ENCODE peak calls at places on chromosomes 12 and 14, in six cellular contexts. D is cardiac muscle cell, O is PC-3, S is HFFc6, J is AG10803, B is progenitor cell of endocrine pancreas. U is an unnamed sample.
A peak's percentile ranks its signal among the peaks of the same experiment; 100 is the strongest.

GRCh38 chr14:27528328-27528727 is 930.5 kb upstream of the NOVA1 start:
- DNase-seq in J (peak; percentile 3), D (peak; percentile 24), O (peak; percentile 57), S (no peak), B (no peak), U (peak; percentile 57)

GRCh38 chr14:68178282-68178681 is 358.7 kb downstream of the RAD51B start:
- DNase-seq in J (no peak), D (no peak), S (no peak), O (peak; percentile 73), B (no peak), U (no peak)

GRCh38 chr12:44015333-44015941 is 179.6 kb downstream of the TMEM117 start:
- DNase-seq in B (no peak), O (peak; percentile 79), J (peak; percentile 67), D (peak; percentile 78), S (peak; percentile 42), U (peak; percentile 62)

GRCh38 chr14:79011091-79011919 is 841.1 kb downstream of the NRXN3 start:
- DNase-seq in O (peak; percentile 85), D (peak; percentile 56), J (peak; percentile 36), S (peak; percentile 78), B (no peak), U (peak; percentile 45)

GRCh38 chr14:49687942-49688700 is at the start of gene POLE2:
- DNase-seq in O (peak; percentile 76), J (peak; percentile 58), D (peak; percentile 80), B (peak; percentile 67), S (no peak), U (peak; percentile 61)

GRCh38 chr14:61730756-61731373 is 31.4 kb upstream of the SNAPC1 start:
- DNase-seq in D (no peak), O (peak; percentile 68), B (no peak), J (no peak), S (no peak), U (no peak)

GRCh38 chr14:31781578-31781977 is 220.4 kb downstream of the NUBPL start:
- DNase-seq in S (no peak), D (no peak), B (no peak), O (peak; percentile 13), J (no peak), U (peak; percentile 14)

GRCh38 chr12:72094490-72094889 is 155.8 kb downstream of the TPH2 start:
- DNase-seq in J (no peak), D (no peak), B (no peak), S (no peak), O (no peak), U (no peak)

GRCh38 chr12:122087431-122088180 is 9.1 kb downstream of the MLXIP start:
- DNase-seq in J (no peak), O (no peak), S (no peak), B (no peak), D (no peak), U (no peak)

GRCh38 chr12:48023386-48023785 is 19.1 kb upstream of the COL2A1 start:
- DNase-seq in D (no peak), O (no peak), B (no peak), J (no peak), S (no peak), U (no peak)

GRCh38 chr14:45426685-45427282 is 173.8 kb upstream of the MIS18BP1 start:
- DNase-seq in S (peak; percentile 37), J (peak; percentile 25), O (peak; percentile 79), B (no peak), D (peak; percentile 47), U (peak; percentile 64)

GRCh38 chr12:53212931-53213330 is 5.9 kb upstream of the ITGB7 start:
- DNase-seq in J (no peak), D (no peak), S (no peak), O (no peak), B (no peak), U (no peak)

GRCh38 chr12:111904438-111904837 is 62.4 kb downstream of the MAPKAPK5 start:
- DNase-seq in D (no peak), B (no peak), S (no peak), O (no peak), J (no peak), U (no peak)

GRCh38 chr14:50082784-50083466 is 33.4 kb downstream of the VCPKMT start:
- DNase-seq in J (no peak), D (no peak), S (no peak), O (no peak), B (no peak), U (no peak)

GRCh38 chr14:45649051-45649450 is 396.0 kb upstream of the MIS18BP1 start:
- DNase-seq in S (no peak), D (no peak), B (no peak), J (no peak), O (peak; percentile 52), U (peak; percentile 19)

GRCh38 chr12:104643921-104644669 is 187.3 kb downstream of the CHST11 start:
- DNase-seq in S (no peak), J (no peak), D (no peak), O (no peak), B (no peak), U (peak; percentile 34)

GRCh38 chr12:67788118-67788517 is 139.6 kb downstream of the DYRK2 start:
- DNase-seq in D (no peak), B (no peak), O (peak; percentile 40), S (no peak), J (no peak), U (no peak)

GRCh38 chr12:64687816-64688599 is 71.2 kb downstream of the GNS start:
- DNase-seq in B (no peak), S (no peak), J (peak; percentile 85), O (no peak), D (no peak), U (no peak)

GRCh38 chr12:114342651-114343050 is 63.3 kb downstream of the TBX5 start:
- DNase-seq in S (peak; percentile 31), J (peak; percentile 29), D (no peak), B (no peak), O (no peak), U (no peak)

GRCh38 chr14:100842799-100843198 is 16.9 kb downstream of the MEG3 start:
- DNase-seq in J (peak; percentile 90), O (no peak), B (no peak), S (peak; percentile 84), D (peak; percentile 75), U (peak; percentile 17)

GRCh38 chr14:44448816-44449411 is 58.2 kb downstream of the FSCB start:
- DNase-seq in O (no peak), J (no peak), D (no peak), S (no peak), B (no peak), U (no peak)

DNA sequence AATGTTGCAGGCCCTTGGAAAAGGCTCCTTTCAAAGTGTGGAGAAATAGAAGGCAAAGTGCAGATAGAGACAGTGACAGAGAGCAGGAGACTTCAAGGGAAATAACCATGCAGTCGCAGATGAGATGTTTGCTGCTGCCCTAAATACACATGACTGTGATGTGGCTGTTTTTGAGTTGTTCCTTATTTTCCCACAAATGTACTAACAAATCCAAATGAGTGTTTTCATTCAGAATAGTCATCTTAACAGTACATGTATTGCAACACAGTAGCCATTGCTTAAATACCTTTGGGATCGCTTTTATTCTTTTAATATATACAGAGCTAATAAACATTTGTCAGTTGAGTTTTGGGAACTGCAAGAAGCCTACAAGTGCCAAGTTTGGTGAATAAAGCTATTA is 101.6 kb downstream of the SLC15A5 start:
- DNase-seq in S (no peak), B (no peak), J (no peak), O (no peak), D (peak; percentile 15), U (no peak)
- TF ChIP-seq CTCF in S (no peak), B (no peak), J (no peak), O (no peak), D (no peak), U (no peak)

GRCh38 chr12:75818863-75819262 is 212.7 kb downstream of the PHLDA1 start:
- DNase-seq in B (no peak), O (no peak), S (peak; percentile 48), J (peak; percentile 61), D (no peak), U (no peak)

GRCh38 chr12:75819512-75819911 is 212.1 kb downstream of the PHLDA1 start:
- DNase-seq in S (no peak), J (no peak), D (no peak), O (no peak), B (no peak), U (no peak)

GRCh38 chr12:75814856-75815754 is 216.5 kb downstream of the PHLDA1 start:
- DNase-seq in O (peak; percentile 71), B (no peak), J (peak; percentile 97), D (peak; percentile 97), S (peak; percentile 98), U (peak; percentile 37)

GRCh38 chr12:75815756-75816155 is 215.8 kb downstream of the PHLDA1 start:
- DNase-seq in B (no peak), S (peak; percentile 38), J (no peak), O (no peak), D (no peak), U (no peak)

DNA sequence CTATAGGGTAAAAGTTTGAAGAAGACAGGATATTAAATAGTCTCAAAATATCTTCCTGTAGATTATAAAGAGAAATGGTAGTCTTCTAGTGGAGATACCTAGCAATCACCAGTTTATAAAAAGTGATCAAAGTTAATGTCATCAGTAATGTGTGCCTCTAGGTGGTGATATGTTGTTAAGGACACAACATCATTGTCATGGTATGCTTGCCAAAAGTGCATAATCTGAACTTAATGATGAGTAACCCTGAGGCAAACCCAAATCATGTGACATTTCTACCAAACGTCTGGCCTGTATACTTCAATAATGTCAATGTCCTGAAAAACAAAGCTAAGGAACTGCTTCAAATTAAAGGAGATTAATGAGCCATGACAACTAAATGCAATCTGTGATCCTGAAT is 214.7 kb downstream of the PHLDA1 start:
- DNase-seq in S (peak; percentile 87), B (no peak), O (peak; percentile 92), D (peak; percentile 59), J (peak; percentile 76), U (peak; percentile 69)
- TF ChIP-seq CTCF in S (peak; percentile 72), B (no peak), O (peak; percentile 76), D (no peak), J (no peak), U (peak; percentile 24)

GRCh38 chr12:99620159-99620479 is 27.4 kb upstream of the GARIN6 start:
- DNase-seq in S (no peak), B (no peak), O (no peak), D (no peak), J (no peak), U (no peak)

GRCh38 chr12:99618657-99619056 is 28.9 kb upstream of the GARIN6 start:
- DNase-seq in B (no peak), S (no peak), D (no peak), J (peak; percentile 15), O (no peak), U (no peak)

DNA sequence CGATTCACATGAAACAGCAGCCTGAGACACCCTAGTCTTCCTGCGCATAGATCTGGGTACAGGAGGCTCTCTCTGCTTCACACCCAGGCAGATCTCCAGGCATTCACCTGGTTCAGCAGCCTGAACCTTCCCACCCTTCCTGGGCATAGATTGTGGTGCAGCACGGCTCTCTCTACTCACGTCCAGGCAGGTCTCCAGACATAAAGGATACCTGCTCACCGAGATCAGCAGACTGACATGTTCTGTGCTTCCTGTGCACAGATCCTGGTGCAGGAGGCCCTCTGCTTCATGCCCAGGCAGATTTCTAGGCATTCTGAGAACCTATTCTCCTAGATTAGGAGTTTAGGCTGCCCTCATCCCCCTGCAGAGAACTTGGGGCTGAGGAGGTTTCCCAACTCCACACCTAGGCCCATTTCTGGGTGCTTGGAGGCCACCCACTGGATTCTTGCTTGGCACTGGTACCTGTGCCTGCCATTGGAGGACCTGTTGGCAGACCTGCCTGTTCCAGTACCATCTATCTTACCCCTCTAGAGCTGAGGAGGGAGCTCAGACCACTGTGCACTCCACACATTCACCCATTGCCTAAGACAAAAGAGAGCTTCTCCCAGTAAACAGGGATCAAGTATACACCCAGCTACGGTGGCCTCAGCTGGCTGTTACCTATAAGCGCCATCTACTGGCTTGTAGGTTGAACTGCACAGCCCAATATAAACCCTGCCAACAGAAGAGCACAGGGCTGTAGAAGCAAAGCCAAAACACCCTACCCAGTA is 28.0 kb upstream of the GARIN6 start:
- DNase-seq in S (no peak), J (peak; percentile 36), O (peak; percentile 72), B (no peak), D (peak; percentile 56), U (peak; percentile 43)
- TF ChIP-seq CTCF in S (peak; percentile 53), J (peak; percentile 71), O (peak; percentile 90), B (peak; percentile 47), D (peak; percentile 76), U (peak; percentile 59)

GRCh38 chr12:132436791-132437251 is 53.1 kb upstream of the FBRSL1 start:
- DNase-seq in O (no peak), B (no peak), D (no peak), J (no peak), S (no peak), U (no peak)
- TF ChIP-seq CTCF in O (no peak), B (no peak), D (no peak), J (no peak), S (no peak), U (no peak)